ENCODE peak calls at places on chromosome 11, in five cellular contexts. F is naive thymus-derived CD4-positive, alpha-beta T cell; A is esophagus muscularis mucosa; S is cardiac muscle cell; I is HL-60. X is an unnamed sample. For H3K27me3, the result is how much of the 10 kb centered on the place peaks cover.

GRCh38 chr11:16191212-16191851 is 165.0 kb downstream of the SOX6 start:
- DNase-seq in F (no peak), A (no peak), S (no peak), I (no peak), X (peak)

GRCh38 chr11:73951797-73952196 is 971 bp downstream of the DNAJB13 start:
- DNase-seq in F (no peak), A (no peak), S (no peak), I (no peak), X (no peak)

GRCh38 chr11:37657645-37658044 is 1059.6 kb upstream of the RAG2 start:
- DNase-seq in F (no peak), A (no peak), S (peak), I (no peak), X (no peak)

GRCh38 chr11:131850507-131850906 is 480.1 kb downstream of the NTM start:
- DNase-seq in F (no peak), A (no peak), S (no peak), I (no peak), X (no peak)

GRCh38 chr11:73218830-73219215 is 742 bp downstream of the P2RY2 start:
- DNase-seq in F (no peak), A (no peak), S (no peak), I (no peak), X (no peak)

GRCh38 chr11:65445604-65446445 is 23.2 kb downstream of the NEAT1 start:
- DNase-seq in F (peak), A (no peak), S (peak), I (no peak), X (no peak)

GRCh38 chr11:63945482-63946163 is 6.8 kb downstream of the NAA40 start:
- DNase-seq in F (peak), A (no peak), S (peak), I (no peak), X (peak)

GRCh38 chr11:100687032-100687629 is at the start of gene ARHGAP42:
- DNase-seq in F (peak), A (no peak), S (peak), I (peak), X (peak)

GRCh38 chr11:91795139-91795887 is 429.3 kb upstream of the FAT3 start:
- DNase-seq in F (no peak), A (no peak), S (no peak), I (no peak), X (no peak)

GRCh38 chr11:111571829-111572501 is 30.3 kb upstream of the SIK2 start:
- DNase-seq in F (no peak), A (no peak), S (peak), I (no peak), X (no peak)

GRCh38 chr11:122478986-122479385 is 176.5 kb upstream of the UBASH3B start:
- DNase-seq in F (no peak), A (no peak), S (peak), I (no peak), X (no peak)

GRCh38 chr11:119472186-119472855 is 49.3 kb upstream of the THY1 start:
- DNase-seq in F (no peak), A (peak), S (peak), I (no peak), X (no peak)

GRCh38 chr11:94767292-94767690 is 865 bp upstream of the AMOTL1 start:
- DNase-seq in F (no peak), A (no peak), S (no peak), I (no peak), X (no peak)

GRCh38 chr11:94769897-94770296 is 1.7 kb downstream of the AMOTL1 start:
- DNase-seq in F (no peak), A (no peak), S (no peak), I (no peak), X (no peak)

GRCh38 chr11:94767701-94768601 is at the start of gene AMOTL1:
- DNase-seq in F (peak), A (peak), S (peak), I (peak), X (peak)

GRCh38 chr11:94770563-94771120 is 2.5 kb downstream of the AMOTL1 start:
- DNase-seq in F (no peak), A (no peak), S (no peak), I (no peak), X (no peak)

GRCh38 chr11:94768602-94769511 is 701 bp downstream of the AMOTL1 start:
- DNase-seq in F (peak), A (no peak), S (peak), I (no peak), X (peak)
- H3K27me3 ChIP-seq in F (under half), A (under half), S (half or more), I (half or more), X (under half)

DNA sequence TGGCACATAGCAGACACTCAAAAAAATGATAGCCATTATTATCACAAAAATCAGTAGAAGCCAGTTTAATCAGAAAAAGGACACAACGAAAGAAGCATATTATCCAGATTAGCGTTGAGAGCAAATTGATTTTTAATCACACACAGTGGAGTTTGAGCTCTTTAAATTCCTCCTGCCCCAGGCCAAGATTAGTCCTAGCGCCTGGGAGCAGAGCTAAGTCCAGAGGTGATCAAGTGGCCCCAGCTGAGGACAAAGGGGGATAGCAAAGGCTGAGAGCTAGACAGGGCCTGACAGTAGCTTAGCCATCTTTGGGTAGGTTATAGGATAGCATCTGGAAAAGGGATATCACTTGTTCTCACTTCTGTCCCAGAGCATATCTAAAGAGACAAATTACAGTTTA is 133.6 kb downstream of the NXPE2 start:
- DNase-seq in F (no peak), A (no peak), S (no peak), I (no peak), X (no peak)
- H3K27me3 ChIP-seq in F (under half), A (under half), S (under half), I (under half), X (under half)

GRCh38 chr11:70711911-70712185 is 313.5 kb downstream of the CTTN start:
- DNase-seq in F (no peak), A (no peak), S (no peak), I (no peak), X (peak)

GRCh38 chr11:70713988-70714665 is 315.8 kb downstream of the CTTN start:
- DNase-seq in F (no peak), A (no peak), S (no peak), I (no peak), X (peak)

GRCh38 chr11:70712471-70712870 is 314.1 kb downstream of the CTTN start:
- DNase-seq in F (no peak), A (no peak), S (no peak), I (no peak), X (peak)

GRCh38 chr11:70715166-70715565 is 316.8 kb downstream of the CTTN start:
- DNase-seq in F (no peak), A (no peak), S (no peak), I (no peak), X (no peak)

GRCh38 chr11:70713436-70713835 is 315.1 kb downstream of the CTTN start:
- DNase-seq in F (no peak), A (no peak), S (no peak), I (no peak), X (peak)
- H3K27me3 ChIP-seq in F (under half), A (under half), S (under half), I (under half), X (under half)

DNA sequence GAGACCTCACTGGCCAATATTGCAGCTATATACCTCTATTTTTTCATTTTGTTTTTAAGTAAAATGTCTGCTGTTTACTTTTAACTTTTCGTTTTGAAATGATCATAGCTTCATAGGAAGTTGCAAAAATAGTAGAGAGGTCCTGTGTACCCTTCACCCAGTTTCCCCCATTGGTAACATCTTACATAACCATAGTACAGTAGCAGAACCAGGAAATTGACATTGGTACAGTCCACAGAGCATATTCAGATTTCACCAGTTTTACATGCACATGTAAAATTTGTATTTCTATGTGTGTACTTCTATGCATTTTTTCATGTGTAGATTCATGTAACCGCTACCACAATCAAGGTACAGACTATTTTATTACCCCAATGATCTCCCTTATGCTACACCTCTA is 3.8 kb downstream of the AMOTL1 start:
- DNase-seq in F (no peak), A (no peak), S (no peak), I (no peak), X (no peak)
- H3K27me3 ChIP-seq in F (under half), A (under half), S (under half), I (under half), X (under half)

GRCh38 chr11:125410091-125410490 is 86.0 kb downstream of the FEZ1 start:
- DNase-seq in F (no peak), A (no peak), S (peak), I (no peak), X (peak)
- H3K27me3 ChIP-seq in F (under half), A (under half), S (under half), I (under half), X (under half)

GRCh38 chr11:105979997-105980703 is 41.9 kb downstream of the MSANTD4 start:
- DNase-seq in F (no peak), A (no peak), S (no peak), I (no peak), X (no peak)
- H3K27me3 ChIP-seq in F (under half), A (under half), S (under half), I (under half), X (under half)

X was measured in upper lobe of right lung.